ENCODE peak calls at places on chromosomes 13 and 19, in eight cellular contexts. Y is effector memory CD4-positive, alpha-beta T cell; U is GM18507; H is NCI-H2029; Z is amniotic epithelial cell; J is stimulated activated naive B cell treated with anti-CD40 and anti-IgM and Interleukin-4, amounts not matched to agents 10 μg/mL and 1 μg/mL and 100 μg/mL, for 72 hours; V is hippocampal formation; X is left ventricle myocardium inferior. P is an unnamed sample.

GRCh38 chr19:39372047-39372802 is 18.7 kb downstream of the PAF1 start:
- DNase-seq in Y (no peak), U (no peak), X (peak), Z (peak), H (no peak), J (no peak), V (peak), P (peak)

GRCh38 chr19:1026189-1027019 is at the start of gene CNN2:
- DNase-seq in U (peak), H (peak), X (peak), Z (peak), V (no peak), Y (peak), J (peak), P (peak)

GRCh38 chr13:85411608-85412007 is 387.6 kb downstream of the SLITRK6 start:
- DNase-seq in X (no peak), Y (no peak), Z (no peak), H (no peak), U (no peak), J (no peak), V (no peak), P (no peak)

GRCh38 chr13:105395041-105395440 is 1140.4 kb downstream of the EFNB2 start:
- DNase-seq in U (no peak), X (no peak), H (no peak), V (no peak), Z (peak), J (no peak), Y (no peak), P (no peak)

GRCh38 chr19:11091343-11092153 is 2.3 kb downstream of the LDLR start:
- DNase-seq in X (no peak), U (no peak), J (no peak), Z (peak), Y (peak), V (peak), H (peak), P (peak)

GRCh38 chr13:98910501-98910951 is 67.3 kb downstream of the DOCK9 start:
- DNase-seq in Y (no peak), H (no peak), X (no peak), Z (peak), U (no peak), V (no peak), J (no peak), P (peak)

GRCh38 chr19:2475018-2475701 is 767 bp upstream of the GADD45B start:
- DNase-seq in J (peak), Y (peak), H (peak), X (peak), V (no peak), Z (peak), U (no peak), P (peak)

GRCh38 chr19:35353635-35354034 is 4.6 kb upstream of the FFAR3 start:
- DNase-seq in U (no peak), X (no peak), H (no peak), Z (peak), Y (no peak), V (no peak), J (no peak), P (peak)

GRCh38 chr19:2079865-2080301 is 16.2 kb downstream of the MOB3A start:
- DNase-seq in U (no peak), X (no peak), H (no peak), J (no peak), Y (no peak), Z (no peak), V (no peak), P (no peak)

GRCh38 chr13:76703621-76704020 is 182.6 kb downstream of the KCTD12 start:
- DNase-seq in J (no peak), U (no peak), V (no peak), X (no peak), Z (no peak), Y (no peak), H (no peak), P (no peak)

GRCh38 chr19:33302974-33303790 is 848 bp upstream of the CEBPA start:
- DNase-seq in J (no peak), Z (peak), Y (no peak), X (peak), H (no peak), V (no peak), U (no peak), P (peak)

GRCh38 chr19:2537544-2537943 is 61.6 kb downstream of the GADD45B start:
- DNase-seq in V (no peak), X (no peak), Z (no peak), H (no peak), U (no peak), J (no peak), Y (no peak), P (no peak)

GRCh38 chr13:110001622-110002275 is 215.4 kb upstream of the IRS2 start:
- DNase-seq in X (no peak), Z (peak), Y (no peak), V (no peak), U (no peak), H (no peak), J (no peak), P (peak)

GRCh38 chr13:24004971-24005370 is 107.7 kb upstream of the C1QTNF9B start:
- DNase-seq in H (no peak), Y (no peak), X (no peak), J (no peak), Z (no peak), U (no peak), V (peak), P (no peak)

GRCh38 chr19:34084396-34085145 is 87.7 kb upstream of the LSM14A start:
- DNase-seq in J (no peak), Y (no peak), H (no peak), U (no peak), Z (no peak), V (no peak), X (no peak), P (no peak)

GRCh38 chr13:112348642-112349345 is 27.4 kb upstream of the SPACA7 start:
- DNase-seq in Z (no peak), Y (no peak), J (no peak), V (no peak), U (no peak), H (no peak), X (no peak), P (no peak)

GRCh38 chr19:52946322-52947310 is 16.1 kb downstream of the ZNF816 start:
- DNase-seq in U (no peak), Z (no peak), H (peak), J (no peak), V (no peak), Y (no peak), X (peak), P (peak)

GRCh38 chr13:93621966-93622365 is 395.4 kb downstream of the GPC6 start:
- DNase-seq in Y (no peak), X (no peak), J (no peak), V (no peak), Z (no peak), U (no peak), H (no peak), P (no peak)

GRCh38 chr19:6210721-6211600 is 68.8 kb downstream of the MLLT1 start:
- DNase-seq in Z (no peak), H (no peak), U (no peak), V (no peak), J (no peak), Y (no peak), X (no peak), P (no peak)

GRCh38 chr13:41268764-41269163 is 5.4 kb upstream of the MTRF1 start:
- DNase-seq in X (no peak), H (no peak), Z (peak), Y (no peak), J (no peak), U (no peak), V (no peak), P (peak)

GRCh38 chr13:50393641-50394040 is 378.4 kb downstream of the KCNRG start:
- DNase-seq in J (no peak), H (no peak), Z (no peak), Y (no peak), V (no peak), X (peak), U (no peak), P (peak)

GRCh38 chr13:50831510-50831909 is 12.0 kb downstream of the DLEU7 start:
- DNase-seq in U (no peak), J (no peak), X (no peak), H (no peak), V (no peak), Y (no peak), Z (no peak), P (no peak)

GRCh38 chr19:5128251-5128931 is 159.5 kb downstream of the KDM4B start:
- DNase-seq in X (peak), H (no peak), J (no peak), Z (peak), V (no peak), U (no peak), Y (no peak), P (peak)

GRCh38 chr13:114038211-114038613 is 64.3 kb upstream of the C13orf46 start:
- DNase-seq in U (no peak), Z (no peak), X (peak), H (no peak), J (no peak), V (no peak), Y (no peak), P (no peak)

GRCh38 chr19:12202250-12202649 is 39.4 kb downstream of the ZNF136 start:
- DNase-seq in Z (no peak), V (no peak), Y (peak), U (no peak), H (no peak), J (peak), X (peak), P (no peak)

GRCh38 chr19:15397782-15398181 is 18.2 kb upstream of the AKAP8 start:
- DNase-seq in X (no peak), V (no peak), Y (no peak), U (no peak), J (no peak), Z (no peak), H (no peak), P (no peak)

GRCh38 chr13:44159633-44160279 is 213.9 kb upstream of the SERP2 start:
- DNase-seq in Y (no peak), U (no peak), Z (no peak), H (no peak), V (no peak), J (no peak), X (no peak), P (no peak)

GRCh38 chr13:20395061-20395916 is 130.4 kb downstream of the CRYL1 start:
- DNase-seq in Y (no peak), J (no peak), Z (no peak), H (no peak), X (no peak), V (no peak), U (no peak), P (no peak)

GRCh38 chr13:111065698-111066097 is 49.4 kb upstream of the ARHGEF7 start:
- DNase-seq in Z (no peak), V (no peak), X (no peak), J (no peak), U (no peak), Y (no peak), H (no peak), P (no peak)

GRCh38 chr19:18253130-18253529 is 21.1 kb downstream of the IQCN start:
- DNase-seq in V (no peak), U (no peak), Z (no peak), H (no peak), Y (no peak), X (no peak), J (no peak), P (no peak)

GRCh38 chr19:38020331-38020730 is 113.3 kb downstream of the SIPA1L3 start:
- DNase-seq in H (no peak), J (no peak), X (no peak), U (no peak), Y (no peak), Z (peak), V (no peak), P (no peak)

GRCh38 chr13:59120297-59120843 is 1043.4 kb downstream of the DIAPH3 start:
- DNase-seq in Y (no peak), J (no peak), Z (peak), H (no peak), U (no peak), V (no peak), X (no peak), P (no peak)

GRCh38 chr13:48839171-48839570 is 136.5 kb upstream of the FNDC3A start:
- DNase-seq in J (no peak), X (no peak), U (no peak), Y (no peak), V (no peak), H (no peak), Z (no peak), P (peak)

GRCh38 chr19:49833594-49833993 is 15.5 kb downstream of the MED25 start:
- DNase-seq in Z (no peak), J (no peak), H (no peak), Y (no peak), X (no peak), V (no peak), U (no peak), P (no peak)

GRCh38 chr19:37975071-37975470 is 68.1 kb downstream of the SIPA1L3 start:
- DNase-seq in X (no peak), Z (no peak), J (no peak), V (no peak), H (no peak), Y (no peak), U (no peak), P (no peak)